ENCODE peak calls at places on chromosomes 1 and 21, in four cellular contexts. One of them, this sample, is unnamed.

GRCh38 chr21:29135481-29135880 is 5.0 kb downstream of the MAP3K7CL start:
- DNase-seq in neural progenitor cell: no peak
- DNase-seq in left ventricle myocardium inferior: no peak
- DNase-seq in tibial nerve: no peak
- DNase-seq in this sample: no peak

GRCh38 chr1:22529901-22530621 is 33.2 kb upstream of the EPHA8 start:
- DNase-seq in neural progenitor cell: peak; percentile 42
- DNase-seq in left ventricle myocardium inferior: peak; percentile 29
- DNase-seq in tibial nerve: no peak
- DNase-seq in this sample: peak; percentile 89

GRCh38 chr1:204280099-204280498 is 66.3 kb upstream of the GOLT1A start:
- DNase-seq in neural progenitor cell: no peak
- DNase-seq in left ventricle myocardium inferior: no peak
- DNase-seq in tibial nerve: no peak
- DNase-seq in this sample: no peak

GRCh38 chr1:65055754-65056153 is 89.4 kb upstream of the JAK1 start:
- DNase-seq in neural progenitor cell: no peak
- DNase-seq in left ventricle myocardium inferior: no peak
- DNase-seq in tibial nerve: no peak
- DNase-seq in this sample: no peak

GRCh38 chr1:33093004-33093403 is 12.1 kb downstream of the AZIN2 start:
- DNase-seq in neural progenitor cell: peak; percentile 34
- DNase-seq in left ventricle myocardium inferior: no peak
- DNase-seq in tibial nerve: no peak
- DNase-seq in this sample: no peak

GRCh38 chr1:100528861-100529260 is 9.1 kb upstream of the GPR88 start:
- DNase-seq in neural progenitor cell: no peak
- DNase-seq in left ventricle myocardium inferior: no peak
- DNase-seq in tibial nerve: no peak
- DNase-seq in this sample: no peak

GRCh38 chr1:112700290-112701226 is 6.4 kb downstream of the RHOC start:
- DNase-seq in neural progenitor cell: no peak
- DNase-seq in left ventricle myocardium inferior: peak; percentile 99
- DNase-seq in tibial nerve: peak; percentile 98
- DNase-seq in this sample: peak; percentile 100

GRCh38 chr1:36154765-36155559 is 998 bp upstream of the MAP7D1 start:
- DNase-seq in neural progenitor cell: peak; percentile 93
- DNase-seq in left ventricle myocardium inferior: peak; percentile 67
- DNase-seq in tibial nerve: no peak
- DNase-seq in this sample: peak; percentile 44

GRCh38 chr21:28822882-28823335 is 169.8 kb downstream of the LTN1 start:
- DNase-seq in neural progenitor cell: no peak
- DNase-seq in left ventricle myocardium inferior: no peak
- DNase-seq in tibial nerve: no peak
- DNase-seq in this sample: peak; percentile 22

GRCh38 chr1:235254721-235255120 is 73.3 kb downstream of the ARID4B start:
- DNase-seq in neural progenitor cell: no peak
- DNase-seq in left ventricle myocardium inferior: no peak
- DNase-seq in tibial nerve: no peak
- DNase-seq in this sample: no peak

GRCh38 chr1:7510389-7510931 is 260.6 kb upstream of the VAMP3 start:
- DNase-seq in neural progenitor cell: no peak
- DNase-seq in left ventricle myocardium inferior: no peak
- DNase-seq in tibial nerve: no peak
- DNase-seq in this sample: no peak

GRCh38 chr1:214445846-214446614 is 105.4 kb downstream of the PTPN14 start:
- DNase-seq in neural progenitor cell: no peak
- DNase-seq in left ventricle myocardium inferior: no peak
- DNase-seq in tibial nerve: no peak
- DNase-seq in this sample: no peak

GRCh38 chr1:8198522-8198921 is 119.4 kb upstream of the SLC45A1 start:
- DNase-seq in neural progenitor cell: no peak
- DNase-seq in left ventricle myocardium inferior: no peak
- DNase-seq in tibial nerve: no peak
- DNase-seq in this sample: no peak

GRCh38 chr1:83109692-83110091 is 889.2 kb downstream of the TTLL7 start:
- DNase-seq in neural progenitor cell: no peak
- DNase-seq in left ventricle myocardium inferior: no peak
- DNase-seq in tibial nerve: no peak
- DNase-seq in this sample: no peak

GRCh38 chr1:184982002-184982954 is 8.0 kb upstream of the NIBAN1 start:
- DNase-seq in neural progenitor cell: peak; percentile 67
- DNase-seq in left ventricle myocardium inferior: peak; percentile 80
- DNase-seq in tibial nerve: peak; percentile 67
- DNase-seq in this sample: peak; percentile 79

GRCh38 chr1:156122086-156122485 is 7.6 kb downstream of the LMNA start:
- DNase-seq in neural progenitor cell: no peak
- DNase-seq in left ventricle myocardium inferior: no peak
- DNase-seq in tibial nerve: no peak
- DNase-seq in this sample: no peak
- H3K4me3 ChIP-seq in neural progenitor cell: no peak overlapping the region
- H3K4me3 ChIP-seq in left ventricle myocardium inferior: peak overlapping the region; percentile 100
- H3K4me3 ChIP-seq in tibial nerve: peak overlapping the region; percentile 22
- H3K4me3 ChIP-seq in this sample: peak overlapping the region; percentile 29

DNA sequence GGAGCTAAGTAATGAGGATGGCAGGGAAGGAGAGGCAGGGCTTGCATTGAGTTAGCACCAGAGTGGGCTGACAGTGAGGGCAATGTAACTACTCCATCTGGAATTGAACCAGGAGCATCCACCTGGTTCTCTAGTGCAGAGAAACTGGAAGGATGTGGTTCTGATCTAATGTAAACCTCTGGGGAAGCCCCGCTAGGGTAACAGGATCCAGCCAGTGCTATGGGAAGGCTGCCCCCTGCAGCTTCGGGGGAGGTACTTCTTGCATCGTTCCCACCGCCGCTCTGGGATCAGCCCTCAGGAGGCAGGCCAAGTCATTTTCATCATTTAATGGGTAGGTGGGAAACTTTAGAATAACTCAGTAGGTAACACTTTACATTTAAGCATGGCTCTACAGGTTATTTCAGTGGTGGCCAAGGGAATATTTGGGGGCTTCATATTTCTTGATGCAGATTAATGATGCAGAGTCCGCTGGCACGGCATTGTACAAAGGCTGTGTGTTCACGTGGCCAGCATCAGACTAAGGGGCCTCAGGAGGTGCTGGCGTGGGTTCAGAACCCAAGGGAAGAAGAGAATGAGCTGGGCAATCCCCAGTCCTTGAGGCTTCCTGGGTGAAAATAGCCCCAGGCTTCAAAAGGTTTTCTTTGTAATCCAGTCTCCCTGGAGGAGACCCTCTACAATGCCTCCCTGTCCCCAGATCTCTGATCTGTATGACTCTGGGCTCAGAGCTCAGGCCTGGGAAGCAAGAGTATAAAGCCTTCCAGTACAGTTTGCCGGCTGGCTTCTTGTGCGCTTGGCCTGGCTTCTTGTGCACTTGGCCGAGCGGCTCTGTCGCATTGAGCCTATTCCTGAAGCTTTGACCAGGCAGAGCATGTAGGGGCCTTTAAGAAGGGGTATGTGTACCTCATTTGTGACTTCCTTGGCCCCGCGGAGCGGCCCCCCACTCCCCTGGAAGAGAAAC is 26.4 kb upstream of the KAZN start:
- DNase-seq in neural progenitor cell: peak; percentile 74
- DNase-seq in left ventricle myocardium inferior: no peak
- DNase-seq in tibial nerve: no peak
- DNase-seq in this sample: no peak
- TF ChIP-seq CTCF in neural progenitor cell: peak; percentile 63
- TF ChIP-seq CTCF in left ventricle myocardium inferior: no peak
- TF ChIP-seq CTCF in tibial nerve: no peak
- TF ChIP-seq CTCF in this sample: no peak

GRCh38 chr1:201741763-201742342 is 87.1 kb upstream of the IPO9 start:
- DNase-seq in neural progenitor cell: no peak
- DNase-seq in left ventricle myocardium inferior: no peak
- DNase-seq in tibial nerve: no peak
- DNase-seq in this sample: no peak

GRCh38 chr1:201739054-201739453 is 89.9 kb upstream of the IPO9 start:
- DNase-seq in neural progenitor cell: no peak
- DNase-seq in left ventricle myocardium inferior: no peak
- DNase-seq in tibial nerve: no peak
- DNase-seq in this sample: no peak

GRCh38 chr1:201740086-201740541 is 88.8 kb upstream of the IPO9 start:
- DNase-seq in neural progenitor cell: peak; percentile 52
- DNase-seq in left ventricle myocardium inferior: no peak
- DNase-seq in tibial nerve: no peak
- DNase-seq in this sample: no peak

GRCh38 chr1:201739492-201740085 is 89.4 kb upstream of the IPO9 start:
- DNase-seq in neural progenitor cell: peak; percentile 82
- DNase-seq in left ventricle myocardium inferior: peak; percentile 74
- DNase-seq in tibial nerve: no peak
- DNase-seq in this sample: peak; percentile 52

DNA sequence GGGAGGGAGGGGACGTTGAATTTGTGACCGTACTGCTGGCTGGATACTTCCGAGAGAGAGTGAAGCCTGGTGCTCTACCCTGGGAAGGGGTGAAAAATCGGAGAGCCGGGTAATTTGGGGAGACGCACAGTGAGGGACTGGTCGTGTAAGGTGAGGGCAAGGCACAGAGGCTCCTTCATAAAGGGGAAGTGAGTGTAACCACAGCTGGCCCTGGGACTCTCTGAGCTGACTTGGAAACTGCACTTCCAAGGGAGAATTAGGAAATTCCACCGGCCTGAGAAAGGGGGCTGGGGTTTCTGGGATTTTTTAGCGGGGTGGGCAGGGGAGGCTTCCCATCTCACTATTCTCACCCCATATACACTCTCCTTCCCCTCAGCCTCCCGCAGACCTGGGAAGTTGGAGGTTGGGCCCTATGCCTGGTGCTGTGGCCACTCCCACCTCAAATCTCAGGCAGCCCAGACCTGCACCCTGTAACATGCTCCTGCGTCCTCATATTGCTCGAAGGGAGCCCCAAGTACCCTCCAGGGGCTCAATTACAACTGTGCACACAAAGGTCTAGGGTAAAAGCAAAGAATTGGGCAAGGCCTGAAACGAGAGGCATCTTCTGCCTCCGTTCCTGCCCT is 88.2 kb upstream of the IPO9 start:
- DNase-seq in neural progenitor cell: peak; percentile 48
- DNase-seq in left ventricle myocardium inferior: no peak
- DNase-seq in tibial nerve: no peak
- DNase-seq in this sample: no peak
- H3K27ac ChIP-seq in neural progenitor cell: peak overlapping the region; percentile 97
- H3K27ac ChIP-seq in left ventricle myocardium inferior: peak overlapping the region; percentile 91
- H3K27ac ChIP-seq in tibial nerve: peak overlapping the region; percentile 70
- H3K27ac ChIP-seq in this sample: peak overlapping the region; percentile 84

GRCh38 chr21:39386194-39386593 is 37.3 kb upstream of the HMGN1 start:
- DNase-seq in neural progenitor cell: no peak
- DNase-seq in left ventricle myocardium inferior: no peak
- DNase-seq in tibial nerve: no peak
- DNase-seq in this sample: peak; percentile 50
- H3K4me3 ChIP-seq in neural progenitor cell: no peak overlapping the region
- H3K4me3 ChIP-seq in left ventricle myocardium inferior: peak overlapping the region; percentile 63
- H3K4me3 ChIP-seq in tibial nerve: peak overlapping the region; percentile 39
- H3K4me3 ChIP-seq in this sample: peak overlapping the region; percentile 17

GRCh38 chr1:117842408-117843170 is 86.8 kb downstream of the GDAP2 start:
- DNase-seq in neural progenitor cell: no peak
- DNase-seq in left ventricle myocardium inferior: no peak
- DNase-seq in tibial nerve: no peak
- DNase-seq in this sample: no peak
- TF ChIP-seq CTCF in neural progenitor cell: peak; percentile 21
- TF ChIP-seq CTCF in left ventricle myocardium inferior: no peak
- TF ChIP-seq CTCF in tibial nerve: no peak
- TF ChIP-seq CTCF in this sample: no peak

DNA sequence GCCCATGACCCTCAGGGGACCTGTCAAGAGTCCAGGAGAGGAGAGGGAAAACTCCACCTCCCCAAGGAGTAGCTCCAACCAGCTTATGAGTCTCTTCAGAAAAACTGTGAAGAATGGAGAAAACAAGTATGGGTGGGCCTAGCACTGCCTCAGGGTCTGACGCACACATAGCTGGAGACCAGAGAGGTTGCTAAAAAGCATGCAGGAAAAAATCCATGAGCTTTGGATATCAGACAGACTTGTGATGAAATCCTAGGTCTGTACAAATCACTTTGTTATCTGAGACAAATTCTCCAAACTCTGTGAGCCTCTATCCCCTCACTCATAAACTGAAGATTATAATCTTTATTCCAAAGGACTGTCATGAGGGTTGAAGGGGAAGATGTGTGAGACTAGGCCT is 141.6 kb upstream of the FGGY start:
- DNase-seq in neural progenitor cell: no peak
- DNase-seq in left ventricle myocardium inferior: no peak
- DNase-seq in tibial nerve: no peak
- DNase-seq in this sample: no peak
- H3K27ac ChIP-seq in neural progenitor cell: no peak overlapping the region
- H3K27ac ChIP-seq in left ventricle myocardium inferior: peak overlapping the region; percentile 1
- H3K27ac ChIP-seq in tibial nerve: no peak overlapping the region
- H3K27ac ChIP-seq in this sample: no peak overlapping the region

DNA sequence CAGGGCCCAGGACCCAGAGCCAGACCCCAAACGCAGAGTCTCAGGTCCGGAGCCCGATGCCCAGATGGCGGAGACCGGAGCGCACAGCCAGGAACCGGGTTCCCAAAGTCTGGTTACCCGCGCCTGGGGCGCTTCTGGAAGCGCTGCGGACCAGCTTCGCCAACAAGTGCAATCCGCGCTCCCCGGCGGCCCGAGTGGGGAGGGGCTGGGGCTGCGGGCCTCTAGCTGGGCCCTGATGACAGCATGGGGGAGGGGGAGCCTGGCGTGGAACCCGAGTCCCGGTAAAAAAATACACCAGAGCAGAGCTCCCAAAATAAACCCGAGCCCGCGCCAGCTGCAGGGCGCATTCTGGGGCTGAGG is 494 bp downstream of the NT5C1A start:
- DNase-seq in neural progenitor cell: peak; percentile 69
- DNase-seq in left ventricle myocardium inferior: peak; percentile 84
- DNase-seq in tibial nerve: no peak
- DNase-seq in this sample: peak; percentile 55
- H3K4me3 ChIP-seq in neural progenitor cell: peak overlapping the region; percentile 55
- H3K4me3 ChIP-seq in left ventricle myocardium inferior: peak overlapping the region; percentile 76
- H3K4me3 ChIP-seq in tibial nerve: peak overlapping the region; percentile 39
- H3K4me3 ChIP-seq in this sample: peak overlapping the region; percentile 24

GRCh38 chr1:117793396-117793795 is 136.0 kb downstream of the GDAP2 start:
- DNase-seq in neural progenitor cell: no peak
- DNase-seq in left ventricle myocardium inferior: no peak
- DNase-seq in tibial nerve: no peak
- DNase-seq in this sample: no peak

GRCh38 chr1:117796226-117796625 is 133.2 kb downstream of the GDAP2 start:
- DNase-seq in neural progenitor cell: no peak
- DNase-seq in left ventricle myocardium inferior: no peak
- DNase-seq in tibial nerve: no peak
- DNase-seq in this sample: no peak

GRCh38 chr1:117794073-117794472 is 135.3 kb downstream of the GDAP2 start:
- DNase-seq in neural progenitor cell: no peak
- DNase-seq in left ventricle myocardium inferior: no peak
- DNase-seq in tibial nerve: no peak
- DNase-seq in this sample: no peak

GRCh38 chr1:117795792-117796191 is 133.6 kb downstream of the GDAP2 start:
- DNase-seq in neural progenitor cell: no peak
- DNase-seq in left ventricle myocardium inferior: no peak
- DNase-seq in tibial nerve: no peak
- DNase-seq in this sample: no peak

DNA sequence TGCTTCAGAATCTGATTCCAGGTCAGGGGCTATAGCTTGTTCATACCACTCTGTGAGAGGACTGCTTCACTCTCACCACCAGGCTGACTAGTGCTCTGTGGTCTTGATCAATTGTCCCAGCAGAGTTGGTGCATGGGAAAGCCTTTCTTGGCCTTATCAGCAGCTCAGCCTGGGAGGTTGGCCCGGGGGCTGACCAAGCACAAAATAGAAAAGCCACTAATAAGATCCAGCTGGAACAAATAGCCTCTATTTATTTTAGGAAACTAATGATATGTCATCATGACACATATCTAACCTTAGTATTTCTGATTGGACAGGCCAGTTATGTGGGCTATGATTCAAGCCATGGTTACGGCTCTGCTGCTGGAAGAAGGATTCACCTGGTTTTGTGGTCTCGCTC is 134.2 kb downstream of the GDAP2 start:
- DNase-seq in neural progenitor cell: no peak
- DNase-seq in left ventricle myocardium inferior: peak; percentile 31
- DNase-seq in tibial nerve: no peak
- DNase-seq in this sample: no peak
- TF ChIP-seq CTCF in neural progenitor cell: no peak
- TF ChIP-seq CTCF in left ventricle myocardium inferior: peak; percentile 18
- TF ChIP-seq CTCF in tibial nerve: no peak
- TF ChIP-seq CTCF in this sample: no peak